ENCODE peak calls at places on chromosome 4, in four cellular contexts. G is AG09309; B is stimulated activated CD4-positive, alpha-beta T cell treated with anti-CD3 and anti-CD28 coated beads, Interleukin-12 subunit alpha, Interleukin-12 subunit beta, amount 100 ng/mL, for 24 hours; U is epithelial cell of esophagus. A is an unnamed sample.

GRCh38 chr4:96639932-96640331 is 800.0 kb downstream of the PDHA2 start:
- DNase-seq in G (no peak), B (no peak), U (no peak), A (no peak)

GRCh38 chr4:105970371-105970770 is 75.1 kb downstream of the NPNT start:
- DNase-seq in G (no peak), U (no peak), B (no peak), A (no peak)

GRCh38 chr4:116122131-116122530 is 963.2 kb downstream of the TRAM1L1 start:
- DNase-seq in B (no peak), U (peak), G (no peak), A (no peak)

GRCh38 chr4:26074672-26075071 is 160.7 kb downstream of the SMIM20 start:
- DNase-seq in G (no peak), B (peak), U (no peak), A (no peak)

GRCh38 chr4:8323947-8324555 is 54.5 kb downstream of the HTRA3 start:
- DNase-seq in B (no peak), U (peak), G (no peak), A (no peak)

GRCh38 chr4:1758306-1759121 is 34.6 kb upstream of the FGFR3 start:
- DNase-seq in B (no peak), U (peak), G (no peak), A (no peak)

GRCh38 chr4:185384877-185385465 is 10.8 kb downstream of the LRP2BP start:
- DNase-seq in B (no peak), U (no peak), G (no peak), A (no peak)

GRCh38 chr4:8317474-8317873 is 47.9 kb downstream of the HTRA3 start:
- DNase-seq in B (no peak), U (no peak), G (no peak), A (no peak)

A was measured in BJ.